ENCODE peak calls at places on chromosomes 12 and 14, in five cellular contexts. R, O, C, N and X are unnamed samples.

GRCh38 chr12:96985515-96986362 is 78.7 kb downstream of the NEDD1 start:
- DNase-seq in R (peak; percentile 9), O (no peak), C (peak; percentile 27), N (no peak), X (no peak)

GRCh38 chr12:68976304-68976915 is 43.4 kb upstream of the CPM start:
- DNase-seq in R (no peak), O (no peak), C (no peak), N (no peak), X (no peak)

GRCh38 chr12:103824845-103825244 is 16.2 kb downstream of the NT5DC3 start:
- DNase-seq in R (no peak), O (no peak), C (no peak), N (no peak), X (no peak)

GRCh38 chr12:90015228-90015627 is 306.6 kb upstream of the ATP2B1 start:
- DNase-seq in R (no peak), O (no peak), C (no peak), N (no peak), X (no peak)

GRCh38 chr12:49909328-49909727 is 5.6 kb upstream of the FAIM2 start:
- DNase-seq in R (no peak), O (no peak), C (no peak), N (no peak), X (no peak)

GRCh38 chr12:46579474-46579873 is 206.9 kb upstream of the SLC38A2 start:
- DNase-seq in R (peak; percentile 8), O (no peak), C (no peak), N (no peak), X (no peak)

GRCh38 chr12:24739094-24739779 is 209.7 kb downstream of the BCAT1 start:
- DNase-seq in R (no peak), O (no peak), C (no peak), N (no peak), X (no peak)

GRCh38 chr12:26120561-26121274 is 4.1 kb downstream of the BHLHE41 start:
- DNase-seq in R (no peak), O (no peak), C (no peak), N (no peak), X (no peak)

GRCh38 chr12:109875572-109876131 is 4.7 kb downstream of the GLTP start:
- DNase-seq in R (no peak), O (no peak), C (no peak), N (no peak), X (no peak)

GRCh38 chr12:51020448-51021182 is 5.6 kb downstream of the SLC11A2 start:
- DNase-seq in R (no peak), O (no peak), C (no peak), N (no peak), X (no peak)

GRCh38 chr12:11761869-11762567 is 112.5 kb downstream of the ETV6 start:
- DNase-seq in R (no peak), O (no peak), C (peak; percentile 74), N (no peak), X (no peak)

DNA sequence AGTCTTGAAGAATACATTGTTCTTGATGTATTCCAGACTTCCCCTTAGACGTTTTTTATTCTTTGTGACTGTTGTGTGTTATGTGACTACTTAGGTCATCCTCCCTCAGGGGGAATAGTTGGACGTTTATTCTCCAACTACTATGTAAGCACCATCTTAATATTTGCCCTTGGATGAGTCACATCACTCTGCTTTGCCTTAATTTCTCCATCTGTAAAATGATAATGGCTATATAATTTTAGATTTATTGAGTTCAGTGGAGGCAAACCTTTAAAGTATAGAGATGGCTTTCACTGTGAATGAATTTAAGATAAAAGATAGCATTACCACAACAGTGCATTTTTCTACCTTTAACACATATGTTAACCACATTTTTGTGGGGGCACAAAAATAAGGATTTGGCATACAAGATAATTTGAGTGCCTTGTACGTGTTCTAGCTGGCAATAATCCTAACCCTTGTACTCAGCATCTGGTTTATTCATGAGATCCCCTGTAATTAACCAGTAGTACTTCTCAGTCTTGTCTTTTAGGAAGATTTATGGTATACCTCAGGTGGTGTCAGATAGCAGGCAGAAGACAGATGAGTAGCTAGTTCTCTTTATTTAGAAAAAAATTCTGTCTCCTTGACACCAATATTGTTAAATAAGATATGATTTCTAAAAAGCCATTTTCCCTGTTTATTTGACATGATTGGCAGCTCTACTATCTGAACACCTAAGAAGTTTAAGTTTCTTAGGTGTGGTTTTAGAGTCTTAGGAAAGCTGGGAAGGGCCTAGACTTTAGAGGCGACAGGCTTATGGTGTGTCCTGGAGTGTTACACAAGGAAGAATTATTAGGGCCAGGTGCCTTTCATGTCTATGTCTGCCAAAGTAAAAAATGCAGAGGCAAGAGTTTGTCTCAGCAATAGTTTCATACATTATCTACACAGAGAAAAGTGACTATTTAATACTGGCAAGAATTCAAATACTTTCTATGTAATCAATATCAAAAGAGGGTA is 152.3 kb downstream of the RAD51B start:
- DNase-seq in R (no peak), O (no peak), C (no peak), N (no peak), X (no peak)
- TF ChIP-seq CTCF in R (no peak), O (no peak), C (no peak), N (no peak), X (no peak)

DNA sequence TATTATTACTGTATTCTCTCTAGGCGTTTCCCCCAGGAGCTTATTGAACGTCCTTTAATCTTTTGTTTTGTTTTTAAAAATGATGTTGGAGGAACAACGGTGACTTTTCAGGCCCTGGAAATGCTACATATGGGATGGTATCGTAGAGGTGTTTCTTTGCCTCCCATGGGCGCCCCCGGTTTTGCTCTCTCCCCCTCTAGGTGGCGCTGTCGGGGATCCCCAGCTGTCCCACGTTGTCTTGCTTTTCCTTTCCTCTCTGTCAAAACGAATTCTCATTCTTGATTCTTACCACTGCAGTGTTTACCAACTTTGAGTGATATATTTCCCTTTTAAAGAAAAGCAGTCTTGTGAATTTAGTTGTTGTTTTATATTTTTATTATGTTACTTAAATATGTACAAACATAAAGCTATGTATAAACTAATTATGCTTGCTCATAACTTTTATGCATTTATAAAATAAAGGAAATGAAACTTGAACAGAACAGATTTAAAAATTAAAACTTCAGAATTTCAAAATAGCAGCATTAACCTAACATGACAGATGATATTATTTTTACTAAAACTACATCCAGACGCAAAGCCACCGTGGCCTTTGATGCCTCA is 171.9 kb downstream of the RGS6 start:
- DNase-seq in R (peak; percentile 1), O (no peak), C (peak; percentile 19), N (no peak), X (no peak)
- TF ChIP-seq CTCF in R (peak; percentile 42), O (no peak), C (peak; percentile 91), N (peak; percentile 43), X (peak; percentile 73)

GRCh38 chr12:77047341-77048202 is 17.8 kb downstream of the E2F7 start:
- DNase-seq in R (peak; percentile 44), O (no peak), C (no peak), N (no peak), X (no peak)

GRCh38 chr12:77054856-77055255 is 10.5 kb downstream of the E2F7 start:
- DNase-seq in R (no peak), O (no peak), C (no peak), N (no peak), X (no peak)

GRCh38 chr12:77045183-77045582 is 20.2 kb downstream of the E2F7 start:
- DNase-seq in R (no peak), O (no peak), C (no peak), N (no peak), X (no peak)

GRCh38 chr12:77053259-77053658 is 12.1 kb downstream of the E2F7 start:
- DNase-seq in R (no peak), O (no peak), C (no peak), N (no peak), X (no peak)

DNA sequence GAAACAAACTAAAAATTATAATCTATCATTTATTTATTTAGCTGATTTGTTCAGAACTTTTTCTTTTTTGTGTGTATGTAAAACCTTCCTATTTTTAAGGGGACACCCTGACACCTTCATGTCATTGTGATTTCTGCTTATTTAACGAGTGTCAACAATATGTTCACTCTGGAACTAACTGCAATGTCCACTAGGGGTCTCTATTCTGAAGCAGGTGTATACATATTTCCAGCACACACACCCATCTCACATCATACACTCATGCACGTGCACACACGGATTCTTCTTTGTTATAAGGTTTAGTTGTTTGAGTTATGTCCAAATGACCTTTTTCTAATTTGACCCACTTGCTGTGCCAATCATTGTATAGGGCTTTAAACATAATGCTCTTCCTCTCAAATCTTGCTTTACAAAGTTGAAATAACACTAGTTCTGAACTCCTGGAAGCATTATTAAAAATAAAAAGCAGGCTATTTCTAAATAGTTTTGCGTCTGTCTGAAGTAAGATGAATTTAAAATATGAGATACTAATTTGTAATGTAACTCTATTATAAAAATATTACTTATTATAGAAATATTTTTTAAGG is 15.5 kb downstream of the E2F7 start:
- DNase-seq in R (peak; percentile 84), O (no peak), C (peak; percentile 79), N (peak; percentile 59), X (no peak)
- TF ChIP-seq CTCF in R (peak; percentile 78), O (no peak), C (peak; percentile 97), N (peak; percentile 73), X (peak; percentile 90)

GRCh38 chr12:113860059-113860820 is 105.9 kb downstream of the RBM19 start:
- DNase-seq in R (no peak), O (no peak), C (no peak), N (no peak), X (no peak)
- TF ChIP-seq CTCF in R (no peak), O (no peak), C (no peak), N (no peak), X (no peak)

DNA sequence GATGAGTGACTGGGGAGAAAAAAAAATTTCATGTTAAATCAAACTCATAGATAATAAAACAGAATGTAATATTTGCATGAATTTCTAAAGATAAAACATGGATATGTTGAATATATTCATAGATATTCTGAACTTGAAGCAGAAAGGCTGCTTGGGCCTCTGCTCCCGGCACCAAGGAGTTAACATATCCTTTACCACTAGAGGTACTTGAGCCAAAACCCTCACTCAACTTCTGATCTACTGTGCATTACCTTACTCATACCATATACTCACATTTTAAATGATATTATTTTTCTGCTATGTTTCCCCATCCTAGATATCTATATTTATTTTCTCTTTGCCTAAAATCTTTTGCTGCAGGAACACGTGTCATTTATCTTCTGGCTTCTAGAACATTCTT is 14.9 kb downstream of the AREL1 start:
- DNase-seq in R (no peak), O (no peak), C (no peak), N (no peak), X (no peak)
- TF ChIP-seq CTCF in R (no peak), O (no peak), C (no peak), N (no peak), X (no peak)